ENCODE peak calls at places on chromosomes 7 and 10, in six cellular contexts. P is left ventricle myocardium inferior, X is WERI-Rb-1, W is A549, L is psoas muscle, M is colonic mucosa. U is an unnamed sample.

GRCh38 chr10:52571018-52571417 is 201.6 kb downstream of the MBL2 start:
- DNase-seq in X (no peak), M (no peak), L (no peak), W (no peak), P (no peak), U (no peak)

GRCh38 chr10:52994370-52994769 is 221.8 kb upstream of the MBL2 start:
- DNase-seq in X (no peak), W (no peak), M (no peak), P (no peak), L (no peak), U (no peak)

GRCh38 chr10:86195521-86195920 is 171.1 kb downstream of the GRID1 start:
- DNase-seq in M (no peak), P (no peak), W (no peak), X (no peak), L (no peak), U (no peak)

GRCh38 chr7:90236890-90237289 is 8.1 kb upstream of the CFAP69 start:
- DNase-seq in W (no peak), L (no peak), X (peak; percentile 69), M (peak; percentile 48), P (no peak), U (peak; percentile 65)

GRCh38 chr7:2757904-2758672 is 70.1 kb downstream of the AMZ1 start:
- DNase-seq in W (peak; percentile 72), M (peak; percentile 45), X (no peak), P (no peak), L (no peak), U (peak; percentile 48)

GRCh38 chr7:91165846-91166230 is 98.4 kb upstream of the FZD1 start:
- DNase-seq in M (no peak), L (no peak), W (no peak), X (no peak), P (no peak), U (no peak)

GRCh38 chr10:28796606-28797512 is 119.5 kb downstream of the BAMBI start:
- DNase-seq in L (peak; percentile 59), P (peak; percentile 84), X (no peak), M (no peak), W (no peak), U (no peak)

GRCh38 chr7:143205560-143206293 is 16.1 kb upstream of the TAS2R40 start:
- DNase-seq in X (no peak), P (no peak), W (no peak), L (no peak), M (no peak), U (peak; percentile 10)

GRCh38 chr7:151993977-151994676 is 31.3 kb upstream of the GALNT11 start:
- DNase-seq in L (no peak), W (no peak), M (no peak), P (no peak), X (no peak), U (no peak)

GRCh38 chr7:27150568-27151340 is 1.6 kb downstream of the HOXA3 start:
- DNase-seq in X (peak; percentile 68), P (peak; percentile 51), L (peak; percentile 93), W (peak; percentile 91), M (peak; percentile 81), U (peak; percentile 54)

GRCh38 chr7:47503283-47503682 is 78.6 kb downstream of the TNS3 start:
- DNase-seq in M (no peak), X (no peak), W (no peak), L (peak; percentile 9), P (no peak), U (no peak)

GRCh38 chr7:82015751-82016150 is 245.9 kb upstream of the HGF start:
- DNase-seq in X (no peak), M (no peak), P (no peak), W (no peak), L (no peak), U (no peak)

GRCh38 chr10:14665304-14665703 is 109.4 kb downstream of the FAM107B start:
- DNase-seq in L (no peak), X (no peak), W (no peak), M (peak; percentile 21), P (no peak), U (peak; percentile 63)

GRCh38 chr7:121562274-121562673 is 166.2 kb upstream of the FAM3C start:
- DNase-seq in P (no peak), M (no peak), X (no peak), L (no peak), W (no peak), U (no peak)

GRCh38 chr10:31582365-31583052 is 263.5 kb downstream of the ZEB1 start:
- DNase-seq in X (no peak), W (peak; percentile 66), M (no peak), P (no peak), L (no peak), U (no peak)

GRCh38 chr7:101775181-101775580 is 42.2 kb upstream of the CUX1 start:
- DNase-seq in M (no peak), P (no peak), W (no peak), X (no peak), L (no peak), U (no peak)

GRCh38 chr7:55509322-55509721 is 63.0 kb downstream of the VOPP1 start:
- DNase-seq in P (no peak), M (no peak), X (no peak), L (no peak), W (no peak), U (no peak)

GRCh38 chr7:79282882-79283602 is 170.4 kb downstream of the MAGI2 start:
- DNase-seq in X (no peak), M (no peak), L (no peak), W (no peak), P (no peak), U (no peak)

GRCh38 chr10:29142516-29143314 is 146.2 kb upstream of the LYZL1 start:
- DNase-seq in X (no peak), M (no peak), L (no peak), W (no peak), P (no peak), U (no peak)

GRCh38 chr7:135193615-135194081 is 17.7 kb downstream of the WDR91 start:
- DNase-seq in W (no peak), X (no peak), L (no peak), M (no peak), P (no peak), U (no peak)

GRCh38 chr7:1121886-1122831 is 34.2 kb downstream of the GPER1 start:
- DNase-seq in M (no peak), W (no peak), L (peak; percentile 55), X (no peak), P (no peak), U (no peak)

GRCh38 chr7:70923086-70923845 is 208.7 kb upstream of the GALNT17 start:
- DNase-seq in P (no peak), M (no peak), X (no peak), L (no peak), W (no peak), U (no peak)

GRCh38 chr10:110498982-110499795 is 1.5 kb downstream of the DUSP5 start:
- DNase-seq in L (no peak), P (no peak), W (no peak), X (peak; percentile 61), M (peak; percentile 53), U (peak; percentile 52)

GRCh38 chr7:8441602-8442294 is 8.3 kb downstream of the NXPH1 start:
- DNase-seq in X (no peak), W (no peak), L (no peak), P (no peak), M (no peak), U (no peak)

GRCh38 chr10:49689882-49690510 is 10.5 kb downstream of the C10orf53 start:
- DNase-seq in W (no peak), M (no peak), X (no peak), P (no peak), L (no peak), U (no peak)

GRCh38 chr7:39847227-39847626 is 102.8 kb upstream of the CDK13 start:
- DNase-seq in W (no peak), X (no peak), L (no peak), P (no peak), M (no peak), U (no peak)

GRCh38 chr7:30184804-30185487 is 50.2 kb downstream of the MTURN start:
- DNase-seq in W (no peak), L (peak; percentile 82), M (no peak), P (peak; percentile 22), X (no peak), U (no peak)

DNA sequence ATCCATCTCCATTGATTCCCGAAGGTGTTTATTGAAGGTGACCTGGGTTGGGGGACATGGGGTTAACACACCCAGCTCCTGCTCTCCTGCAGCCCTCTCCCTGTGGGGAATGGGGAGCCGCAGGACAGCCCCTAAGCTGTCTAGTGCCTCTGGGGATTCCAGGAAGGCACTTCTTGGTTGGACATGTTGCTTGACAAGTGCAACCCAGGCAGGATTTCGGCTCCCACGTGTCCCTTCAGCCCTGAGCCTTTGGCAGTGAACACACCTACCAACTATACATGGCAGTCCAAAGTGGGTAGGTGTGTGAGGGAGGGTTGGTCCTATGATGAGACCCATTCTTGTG is 43.9 kb downstream of the DOCK1 start:
- DNase-seq in L (no peak), X (no peak), P (no peak), M (no peak), W (no peak), U (no peak)
- H3K9me3 ChIP-seq in L (no peaks in the 10 kb centered on the region), X (peaks cover 28% of the 10 kb centered on the region), P (no peaks in the 10 kb centered on the region), M (no peaks in the 10 kb centered on the region), W (peaks cover 22% of the 10 kb centered on the region), U (no peaks in the 10 kb centered on the region)

DNA sequence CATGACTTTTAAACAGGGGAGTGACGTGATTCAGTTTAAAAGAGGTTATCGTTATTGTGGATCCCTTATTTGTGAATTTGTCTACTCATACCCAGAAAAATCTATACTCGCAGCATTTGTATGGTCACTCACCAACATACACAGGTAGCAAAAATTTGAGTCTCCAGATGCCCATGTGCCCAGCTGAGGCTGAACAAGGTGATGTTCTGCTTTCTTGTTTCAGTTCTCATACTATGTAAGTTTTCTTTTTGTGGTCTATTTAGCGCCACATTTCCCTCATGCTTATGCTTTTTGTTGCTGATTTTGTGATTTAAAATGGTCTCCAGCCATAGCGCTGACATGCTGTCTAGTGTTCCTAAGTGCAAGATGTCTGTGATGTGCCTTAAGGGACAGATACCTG is 312.9 kb upstream of the SEMA3A start:
- DNase-seq in L (no peak), W (no peak), P (no peak), X (no peak), M (no peak), U (no peak)
- H3K9me3 ChIP-seq in L (no peaks in the 10 kb centered on the region), W (no peaks in the 10 kb centered on the region), P (no peaks in the 10 kb centered on the region), X (no peaks in the 10 kb centered on the region), M (no peaks in the 10 kb centered on the region), U (no peaks in the 10 kb centered on the region)

GRCh38 chr10:83083866-83084265 is 1055.4 kb upstream of the GHITM start:
- DNase-seq in L (no peak), P (no peak), W (no peak), X (no peak), M (no peak), U (no peak)
- H3K9me3 ChIP-seq in L (no peaks in the 10 kb centered on the region), P (no peaks in the 10 kb centered on the region), W (peaks cover 2% of the 10 kb centered on the region), X (no peaks in the 10 kb centered on the region), M (no peaks in the 10 kb centered on the region), U (no peaks in the 10 kb centered on the region)

GRCh38 chr10:128497660-128498377 is 371.6 kb upstream of the MKI67 start:
- DNase-seq in P (no peak), X (no peak), M (no peak), L (no peak), W (no peak), U (no peak)

GRCh38 chr10:128494665-128495064 is 368.4 kb upstream of the MKI67 start:
- DNase-seq in P (no peak), L (no peak), W (no peak), X (no peak), M (no peak), U (no peak)

GRCh38 chr10:128489324-128490247 is 363.4 kb upstream of the MKI67 start:
- DNase-seq in P (no peak), L (no peak), X (peak; percentile 61), W (no peak), M (no peak), U (no peak)

GRCh38 chr10:128491686-128492085 is 365.5 kb upstream of the MKI67 start:
- DNase-seq in L (no peak), W (no peak), M (no peak), P (no peak), X (no peak), U (no peak)

GRCh38 chr10:128493811-128494210 is 367.6 kb upstream of the MKI67 start:
- DNase-seq in M (no peak), X (no peak), L (no peak), P (no peak), W (no peak), U (no peak)
- H3K9me3 ChIP-seq in M (no peaks in the 10 kb centered on the region), X (no peaks in the 10 kb centered on the region), L (no peaks in the 10 kb centered on the region), P (no peaks in the 10 kb centered on the region), W (no peaks in the 10 kb centered on the region), U (no peaks in the 10 kb centered on the region)

U was measured in small intestine.